ENCODE peak calls at places on chromosomes 5 and 9, in nine cellular contexts. T is iPS DF 6.9; P is CD8-positive, alpha-beta T cell; X is fibroblast of lung; V is mesendoderm; Z is neural progenitor cell; M is CD4-positive, alpha-beta T cell; R is Peyer's patch; K is stomach. I is an unnamed sample.

GRCh38 chr9:92969516-92970466 is 22.5 kb downstream of the FGD3 start:
- DNase-seq in T (no peak), P (no peak), X (no peak), V (no peak), Z (no peak), M (no peak), R (no peak), K (peak), I (no peak)

GRCh38 chr9:108271646-108272349 is 584.0 kb downstream of the ACTL7B start:
- DNase-seq in T (no peak), P (no peak), X (peak), V (peak), Z (peak), M (no peak), R (no peak), K (peak), I (peak)

GRCh38 chr5:14071433-14071832 is 71.7 kb upstream of the TRIO start:
- DNase-seq in T (no peak), P (no peak), X (peak), V (no peak), Z (no peak), M (no peak), R (no peak), K (no peak), I (no peak)

GRCh38 chr9:86891886-86892437 is 55.3 kb downstream of the GAS1 start:
- DNase-seq in T (no peak), P (no peak), X (no peak), V (no peak), Z (no peak), M (no peak), R (no peak), K (no peak), I (no peak)

GRCh38 chr5:11888221-11888620 is 16.0 kb downstream of the CTNND2 start:
- DNase-seq in T (no peak), P (no peak), X (no peak), V (no peak), Z (no peak), M (no peak), R (no peak), K (no peak), I (no peak)

GRCh38 chr9:24416136-24416535 is 129.6 kb downstream of the IZUMO3 start:
- DNase-seq in T (no peak), P (no peak), X (peak), V (no peak), Z (no peak), M (no peak), R (no peak), K (no peak), I (no peak)

GRCh38 chr5:58235279-58235678 is 224.6 kb downstream of the PLK2 start:
- DNase-seq in T (no peak), P (no peak), X (no peak), V (no peak), Z (no peak), M (no peak), R (no peak), K (no peak), I (peak)

GRCh38 chr9:102135768-102136167 is 397.3 kb upstream of the GRIN3A start:
- DNase-seq in T (no peak), P (no peak), X (no peak), V (peak), Z (peak), M (no peak), R (no peak), K (no peak), I (no peak)

GRCh38 chr5:26572486-26572885 is 465.9 kb downstream of the CDH9 start:
- DNase-seq in T (no peak), P (no peak), X (no peak), V (no peak), Z (no peak), M (no peak), R (no peak), K (no peak), I (no peak)

GRCh38 chr5:68320094-68320986 is 104.8 kb downstream of the PIK3R1 start:
- DNase-seq in T (no peak), P (no peak), X (no peak), V (no peak), Z (no peak), M (no peak), R (no peak), K (peak), I (no peak)

DNA sequence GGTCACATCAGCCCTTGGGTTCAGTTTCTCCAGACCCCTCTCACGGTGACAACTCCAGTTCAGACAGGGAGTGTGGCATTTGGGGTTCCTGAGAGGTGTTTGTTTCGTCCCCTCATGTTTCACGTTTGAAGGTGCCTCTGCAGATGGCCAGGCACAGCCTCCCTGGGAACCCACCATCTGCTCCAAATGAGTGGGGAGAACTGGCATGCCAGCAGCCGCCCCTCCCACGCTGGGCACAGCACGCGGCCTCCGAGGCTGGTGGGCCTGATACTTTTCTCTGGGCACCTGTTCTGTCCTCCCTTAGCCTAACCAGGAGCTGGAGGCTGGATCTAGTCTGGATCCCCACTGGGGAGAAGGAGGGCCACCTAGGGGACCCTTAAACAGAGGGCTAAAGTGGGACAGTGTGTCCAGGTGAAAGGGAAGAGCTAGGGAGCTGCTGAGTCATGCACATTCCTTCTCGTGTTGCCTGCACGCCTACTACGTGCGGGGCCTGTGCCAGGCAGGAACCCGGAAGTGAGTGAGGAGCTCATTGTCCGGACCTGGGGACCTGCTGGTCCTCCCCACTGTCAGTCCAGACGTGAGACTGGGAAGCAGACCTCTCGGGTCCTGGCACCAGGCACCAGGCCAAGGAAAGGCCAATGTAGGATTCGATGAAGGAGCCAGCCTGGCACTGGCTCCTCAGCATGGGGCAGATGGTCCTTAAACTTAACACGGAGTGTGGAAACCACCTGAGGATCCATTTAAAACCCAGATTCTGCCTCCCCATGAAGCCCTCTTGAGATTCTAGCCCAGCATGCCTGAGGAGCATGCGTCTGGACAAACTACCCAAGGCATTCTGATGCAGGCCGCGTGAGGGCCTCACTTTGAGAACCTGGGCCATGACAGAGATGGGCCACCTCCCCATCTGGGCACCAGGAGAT is 11.7 kb downstream of the DNM1 start:
- DNase-seq in T (no peak), P (peak), X (peak), V (peak), Z (no peak), M (no peak), R (no peak), K (no peak), I (no peak)
- H3K27ac ChIP-seq in T (no peak), P (no peak), X (no peak), V (no peak), Z (no peak), M (no peak), R (peak), K (no peak), I (no peak)

DNA sequence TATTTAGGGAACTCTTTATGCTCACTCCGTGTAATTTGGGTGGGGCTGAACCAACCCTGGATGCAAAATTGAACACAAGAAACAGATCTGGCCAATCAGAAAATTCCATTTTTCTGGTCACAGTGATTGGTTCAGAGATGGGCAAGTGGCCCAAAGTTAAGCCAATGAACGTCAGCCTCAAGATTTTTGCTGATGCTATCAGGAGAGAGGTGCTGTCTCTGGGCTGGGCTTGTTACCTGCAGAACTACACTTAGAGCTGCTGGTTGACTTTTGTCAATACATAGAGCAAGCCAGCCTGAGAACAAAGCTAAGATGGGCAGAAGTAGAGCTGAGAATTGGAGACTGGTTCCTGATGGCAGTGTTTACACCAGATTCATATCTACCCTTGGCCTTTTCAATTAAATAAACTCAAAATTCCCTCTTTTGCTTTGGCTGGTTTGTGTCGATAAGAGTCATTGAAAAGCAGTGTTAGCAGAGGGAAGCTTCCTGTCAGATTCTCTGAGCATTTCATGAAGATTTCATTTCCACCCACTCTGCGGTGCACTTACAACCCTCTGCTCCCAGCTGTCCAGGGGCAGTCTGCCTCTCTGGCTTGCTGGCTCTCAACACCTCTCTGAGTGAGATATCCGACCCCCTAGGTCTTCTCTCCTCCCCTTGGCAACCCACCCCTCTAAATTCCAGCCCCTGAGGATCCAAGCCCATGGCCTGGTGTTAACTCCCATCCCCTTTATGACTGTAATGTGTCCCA is 64.5 kb upstream of the PPARGC1B start:
- DNase-seq in T (no peak), P (no peak), X (no peak), V (no peak), Z (no peak), M (no peak), R (no peak), K (no peak), I (no peak)
- H3K27ac ChIP-seq in T (no peak), P (no peak), X (no peak), V (no peak), Z (no peak), M (no peak), R (peak), K (peak), I (no peak)

GRCh38 chr9:117768740-117769400 is 64.7 kb downstream of the TLR4 start:
- DNase-seq in T (no peak), P (no peak), X (no peak), V (peak), Z (peak), M (no peak), R (no peak), K (no peak), I (no peak)
- H3K27ac ChIP-seq in T (no peak), P (no peak), X (no peak), V (peak), Z (peak), M (no peak), R (no peak), K (no peak), I (no peak)

GRCh38 chr9:71120439-71121247 is 778 bp downstream of the TRPM3 start:
- DNase-seq in T (peak), P (no peak), X (no peak), V (peak), Z (peak), M (no peak), R (no peak), K (no peak), I (no peak)
- H3K27ac ChIP-seq in T (peak), P (no peak), X (no peak), V (peak), Z (peak), M (no peak), R (no peak), K (no peak), I (no peak)

GRCh38 chr9:136098844-136099243 is 3.8 kb upstream of the NACC2 start:
- DNase-seq in T (no peak), P (no peak), X (no peak), V (no peak), Z (no peak), M (no peak), R (no peak), K (no peak), I (no peak)
- H3K27ac ChIP-seq in T (no peak), P (no peak), X (no peak), V (no peak), Z (no peak), M (no peak), R (no peak), K (no peak), I (no peak)